ENCODE peak calls at places on chromosomes 12 and 14, in eight cellular contexts. W, Y, V, O, X, T, F and K are unnamed samples.

GRCh38 chr12:101168000-101168399 is 42.0 kb downstream of the SLC5A8 start:
- DNase-seq in O (no peak), V (no peak), X (no peak), W (no peak), T (no peak), F (no peak), Y (no peak), K (no peak)

GRCh38 chr14:81516941-81517797 is 16.5 kb downstream of the SEL1L start:
- DNase-seq in V (no peak), W (no peak), X (peak), Y (no peak), T (peak), O (peak), F (no peak), K (no peak)

GRCh38 chr14:89429206-89430091 is 12.4 kb upstream of the FOXN3 start:
- DNase-seq in O (no peak), T (peak), W (no peak), X (peak), F (no peak), V (no peak), Y (no peak), K (no peak)

GRCh38 chr14:23352506-23353432 is at the start of gene SLC22A17:
- DNase-seq in T (peak), Y (peak), V (peak), X (peak), O (peak), W (no peak), F (peak), K (no peak)

GRCh38 chr12:131209082-131210070 is 255.7 kb downstream of the ADGRD1 start:
- DNase-seq in V (no peak), Y (no peak), O (no peak), X (peak), T (no peak), F (no peak), W (no peak), K (no peak)

GRCh38 chr14:92529895-92530294 is 16.3 kb downstream of the RIN3 start:
- DNase-seq in W (no peak), X (peak), V (no peak), T (no peak), O (no peak), F (no peak), Y (no peak), K (no peak)

GRCh38 chr12:5369298-5369697 is 62.6 kb upstream of the NTF3 start:
- DNase-seq in X (no peak), Y (no peak), V (no peak), O (no peak), W (no peak), F (no peak), T (no peak), K (no peak)

GRCh38 chr14:53953828-53954550 is 2.6 kb downstream of the BMP4 start:
- DNase-seq in X (peak), T (peak), V (no peak), W (no peak), F (peak), O (peak), Y (no peak), K (no peak)

GRCh38 chr14:72894323-72894622 is 372 bp upstream of the DPF3 start:
- DNase-seq in X (no peak), V (no peak), T (no peak), W (no peak), O (no peak), Y (no peak), F (no peak), K (no peak)

GRCh38 chr14:23366163-23366921 is 1.4 kb upstream of the EFS start:
- DNase-seq in W (no peak), O (peak), X (peak), Y (peak), T (peak), V (peak), F (no peak), K (no peak)

GRCh38 chr14:97187916-97188315 is 390.7 kb downstream of the VRK1 start:
- DNase-seq in O (no peak), W (no peak), V (no peak), Y (no peak), F (no peak), T (no peak), X (no peak), K (no peak)

GRCh38 chr12:96368233-96368632 is 32.0 kb downstream of the CDK17 start:
- DNase-seq in T (peak), W (no peak), Y (no peak), F (no peak), V (no peak), O (no peak), X (no peak), K (no peak)

GRCh38 chr12:108308432-108308831 is 30.7 kb downstream of the CMKLR1 start:
- DNase-seq in X (no peak), T (peak), W (no peak), F (no peak), Y (no peak), O (peak), V (no peak), K (no peak)

GRCh38 chr12:92136021-92136735 is 9.5 kb downstream of the BTG1 start:
- DNase-seq in Y (no peak), O (no peak), T (no peak), X (no peak), F (no peak), V (no peak), W (no peak), K (no peak)

GRCh38 chr12:50003595-50003994 is 21.7 kb downstream of the RACGAP1 start:
- DNase-seq in Y (no peak), V (no peak), F (no peak), T (peak), W (no peak), X (no peak), O (peak), K (no peak)

GRCh38 chr12:122891661-122892525 is 4.0 kb downstream of the VPS37B start:
- DNase-seq in W (no peak), X (no peak), V (no peak), Y (no peak), T (peak), O (peak), F (no peak), K (no peak)

GRCh38 chr12:120702629-120703028 is 7.6 kb upstream of the UNC119B start:
- DNase-seq in F (no peak), O (no peak), W (no peak), V (no peak), X (no peak), Y (no peak), T (no peak), K (no peak)

GRCh38 chr12:39966251-39966650 is 139.6 kb downstream of the SLC2A13 start:
- DNase-seq in O (no peak), Y (no peak), X (no peak), V (no peak), T (no peak), F (no peak), W (no peak), K (no peak)

GRCh38 chr12:14774944-14775651 is 28.2 kb downstream of the WBP11 start:
- DNase-seq in W (peak), Y (peak), O (peak), X (peak), V (peak), F (peak), T (peak), K (peak)

GRCh38 chr14:74934476-74935339 is 11.6 kb upstream of the RPS6KL1 start:
- DNase-seq in T (no peak), F (no peak), X (no peak), V (no peak), O (no peak), W (no peak), Y (no peak), K (no peak)

GRCh38 chr14:72924332-72924731 is 1.9 kb upstream of the DCAF4 start:
- DNase-seq in X (no peak), O (no peak), F (peak), W (no peak), T (no peak), Y (no peak), V (no peak), K (no peak)

GRCh38 chr12:91766454-91766853 is 379.2 kb downstream of the BTG1 start:
- DNase-seq in Y (no peak), X (no peak), T (no peak), O (no peak), W (no peak), F (no peak), V (no peak), K (no peak)

GRCh38 chr14:24072436-24072835 is 1.1 kb downstream of the CPNE6 start:
- DNase-seq in X (no peak), Y (no peak), V (no peak), W (no peak), O (no peak), F (peak), T (no peak), K (no peak)

GRCh38 chr12:109758406-109759075 is 44.9 kb downstream of the FAM222A start:
- DNase-seq in X (peak), F (no peak), O (no peak), V (no peak), W (peak), T (no peak), Y (no peak), K (peak)
- TF ChIP-seq CTCF in X (no peak), F (no peak), O (no peak), V (no peak), W (no peak), T (no peak), Y (no peak), K (no peak)

GRCh38 chr14:69002069-69002468 is 23.0 kb upstream of the ACTN1 start:
- DNase-seq in F (no peak), V (no peak), O (peak), T (no peak), Y (no peak), W (no peak), X (no peak), K (no peak)
- TF ChIP-seq CTCF in F (no peak), V (no peak), O (peak), T (peak), Y (peak), W (no peak), X (peak), K (peak)

GRCh38 chr14:49767473-49768300 is at the start of gene KLHDC2:
- DNase-seq in F (peak), W (peak), T (peak), X (peak), V (peak), Y (peak), O (peak), K (peak)
- TF ChIP-seq CTCF in F (no peak), W (no peak), T (peak), X (no peak), V (no peak), Y (peak), O (no peak), K (peak)

DNA sequence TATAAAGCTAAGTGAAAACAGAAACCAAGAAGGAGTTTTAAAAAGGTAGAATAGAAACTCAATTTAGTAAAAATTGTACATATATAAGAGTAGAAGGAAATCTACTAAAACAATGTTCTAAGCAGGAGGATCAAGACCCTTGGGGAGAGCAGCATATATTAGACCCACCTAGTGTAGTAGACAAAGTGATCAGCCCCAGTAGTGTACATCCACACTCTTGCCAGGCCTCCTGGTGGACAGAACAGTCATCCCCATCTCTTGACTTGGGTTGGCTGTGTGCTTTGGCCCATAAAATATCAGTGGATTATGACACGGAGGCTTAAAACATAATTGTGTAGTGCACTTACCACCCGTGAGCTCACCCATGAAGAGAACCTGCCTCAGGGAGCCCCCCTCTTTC is 10.9 kb upstream of the OTUB2 start:
- DNase-seq in V (no peak), F (no peak), Y (no peak), O (no peak), X (no peak), T (no peak), W (no peak), K (no peak)
- TF ChIP-seq CTCF in V (no peak), F (no peak), Y (no peak), O (no peak), X (no peak), T (no peak), W (no peak), K (no peak)

GRCh38 chr12:30783946-30784345 is 29.2 kb upstream of the CAPRIN2 start:
- DNase-seq in Y (no peak), T (no peak), V (no peak), O (no peak), X (no peak), F (no peak), W (no peak), K (no peak)

GRCh38 chr12:30779178-30779577 is 24.4 kb upstream of the CAPRIN2 start:
- DNase-seq in X (no peak), V (no peak), O (no peak), Y (no peak), W (no peak), F (no peak), T (no peak), K (no peak)

GRCh38 chr12:30782316-30783173 is 27.8 kb upstream of the CAPRIN2 start:
- DNase-seq in Y (no peak), X (no peak), O (no peak), T (no peak), F (no peak), V (no peak), W (no peak), K (no peak)

GRCh38 chr12:30784508-30784907 is 29.8 kb upstream of the CAPRIN2 start:
- DNase-seq in T (no peak), F (no peak), W (no peak), O (no peak), V (no peak), X (no peak), Y (no peak), K (no peak)

DNA sequence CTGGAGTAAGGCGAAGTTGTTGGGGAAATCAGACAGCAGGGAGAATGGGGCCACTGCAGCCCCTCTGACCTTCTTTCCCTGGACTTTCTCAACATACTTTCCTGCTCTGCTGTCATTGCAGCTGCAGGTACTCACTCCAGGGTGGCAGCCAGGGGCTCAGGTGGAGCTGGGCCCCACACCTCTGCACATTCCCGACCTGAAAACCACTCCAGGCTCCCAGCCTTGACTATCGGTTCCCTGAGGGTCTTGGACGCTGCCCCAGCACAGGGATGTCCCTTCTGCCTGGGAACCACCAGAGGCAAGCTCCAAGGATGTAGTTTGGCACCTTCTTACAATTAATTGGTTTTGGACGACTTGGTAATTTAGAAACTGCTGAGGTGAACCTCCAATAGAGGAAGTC is 24.8 kb upstream of the CAPRIN2 start:
- DNase-seq in X (no peak), O (no peak), Y (no peak), T (no peak), F (no peak), W (no peak), V (no peak), K (no peak)
- TF ChIP-seq CTCF in X (no peak), O (no peak), Y (no peak), T (no peak), F (no peak), W (no peak), V (no peak), K (no peak)

GRCh38 chr12:116713529-116713928 is 24.3 kb downstream of the SPRING1 start:
- DNase-seq in V (no peak), W (no peak), T (no peak), F (no peak), X (no peak), Y (no peak), O (no peak), K (no peak)
- TF ChIP-seq CTCF in V (no peak), W (no peak), T (peak), F (no peak), X (no peak), Y (peak), O (peak), K (no peak)

GRCh38 chr14:59428581-59429012 is 36.6 kb downstream of the GPR135 start:
- DNase-seq in V (no peak), T (peak), Y (no peak), F (no peak), W (no peak), X (no peak), O (peak), K (no peak)
- TF ChIP-seq CTCF in V (no peak), T (peak), Y (no peak), F (no peak), W (no peak), X (peak), O (peak), K (no peak)